ENCODE peak calls at places on chromosome 11, in eight cellular contexts. One of them, this sample, is unnamed.

GRCh38 chr11:91272089-91272488 is 952.5 kb upstream of the FAT3 start:
- DNase-seq in IMR-90: no peak
- DNase-seq in CD4-positive, CD25-positive, alpha-beta regulatory T cell: no peak
- DNase-seq in stimulated activated CD4-positive, alpha-beta T cell treated with anti-CD3 and anti-CD28 coated beads, Interleukin-4, amount 100 ng/mL, for 4 hours: no peak
- DNase-seq in NCI-H2081: no peak
- DNase-seq in GM13976: no peak
- DNase-seq in lung microvascular endothelial cell: no peak
- DNase-seq in lower leg skin: no peak
- DNase-seq in this sample: no peak

GRCh38 chr11:24132471-24132870 is 364.4 kb upstream of the LUZP2 start:
- DNase-seq in CD4-positive, CD25-positive, alpha-beta regulatory T cell: no peak
- DNase-seq in GM13976: no peak
- DNase-seq in lung microvascular endothelial cell: no peak
- DNase-seq in NCI-H2081: no peak
- DNase-seq in stimulated activated CD4-positive, alpha-beta T cell treated with anti-CD3 and anti-CD28 coated beads, Interleukin-4, amount 100 ng/mL, for 4 hours: no peak
- DNase-seq in IMR-90: no peak
- DNase-seq in lower leg skin: no peak
- DNase-seq in this sample: no peak

GRCh38 chr11:67453816-67454732 is 1.1 kb upstream of the CABP4 start:
- DNase-seq in GM13976: no peak
- DNase-seq in stimulated activated CD4-positive, alpha-beta T cell treated with anti-CD3 and anti-CD28 coated beads, Interleukin-4, amount 100 ng/mL, for 4 hours: no peak
- DNase-seq in lung microvascular endothelial cell: no peak
- DNase-seq in IMR-90: no peak
- DNase-seq in CD4-positive, CD25-positive, alpha-beta regulatory T cell: no peak
- DNase-seq in lower leg skin: no peak
- DNase-seq in NCI-H2081: no peak
- DNase-seq in this sample: no peak

GRCh38 chr11:65640483-65641207 is 2.7 kb downstream of the SIPA1 start:
- DNase-seq in stimulated activated CD4-positive, alpha-beta T cell treated with anti-CD3 and anti-CD28 coated beads, Interleukin-4, amount 100 ng/mL, for 4 hours: peak
- DNase-seq in lower leg skin: no peak
- DNase-seq in IMR-90: no peak
- DNase-seq in GM13976: peak
- DNase-seq in NCI-H2081: no peak
- DNase-seq in lung microvascular endothelial cell: peak
- DNase-seq in CD4-positive, CD25-positive, alpha-beta regulatory T cell: peak
- DNase-seq in this sample: no peak

GRCh38 chr11:131464481-131464880 is 94.1 kb downstream of the NTM start:
- DNase-seq in CD4-positive, CD25-positive, alpha-beta regulatory T cell: no peak
- DNase-seq in GM13976: no peak
- DNase-seq in IMR-90: no peak
- DNase-seq in stimulated activated CD4-positive, alpha-beta T cell treated with anti-CD3 and anti-CD28 coated beads, Interleukin-4, amount 100 ng/mL, for 4 hours: no peak
- DNase-seq in lower leg skin: no peak
- DNase-seq in lung microvascular endothelial cell: no peak
- DNase-seq in NCI-H2081: no peak
- DNase-seq in this sample: no peak

GRCh38 chr11:3162410-3163240 is 2.5 kb downstream of the OSBPL5 start:
- DNase-seq in NCI-H2081: no peak
- DNase-seq in lower leg skin: no peak
- DNase-seq in CD4-positive, CD25-positive, alpha-beta regulatory T cell: no peak
- DNase-seq in GM13976: no peak
- DNase-seq in stimulated activated CD4-positive, alpha-beta T cell treated with anti-CD3 and anti-CD28 coated beads, Interleukin-4, amount 100 ng/mL, for 4 hours: no peak
- DNase-seq in IMR-90: no peak
- DNase-seq in lung microvascular endothelial cell: no peak
- DNase-seq in this sample: no peak

GRCh38 chr11:116831790-116832349 is 2.2 kb downstream of the APOC3 start:
- DNase-seq in lung microvascular endothelial cell: no peak
- DNase-seq in lower leg skin: no peak
- DNase-seq in GM13976: no peak
- DNase-seq in NCI-H2081: no peak
- DNase-seq in CD4-positive, CD25-positive, alpha-beta regulatory T cell: no peak
- DNase-seq in IMR-90: no peak
- DNase-seq in stimulated activated CD4-positive, alpha-beta T cell treated with anti-CD3 and anti-CD28 coated beads, Interleukin-4, amount 100 ng/mL, for 4 hours: no peak
- DNase-seq in this sample: no peak

GRCh38 chr11:14443642-14444041 is 56.0 kb downstream of the COPB1 start:
- DNase-seq in lung microvascular endothelial cell: no peak
- DNase-seq in NCI-H2081: no peak
- DNase-seq in CD4-positive, CD25-positive, alpha-beta regulatory T cell: no peak
- DNase-seq in stimulated activated CD4-positive, alpha-beta T cell treated with anti-CD3 and anti-CD28 coated beads, Interleukin-4, amount 100 ng/mL, for 4 hours: no peak
- DNase-seq in IMR-90: peak
- DNase-seq in GM13976: no peak
- DNase-seq in lower leg skin: no peak
- DNase-seq in this sample: no peak

GRCh38 chr11:122138759-122139594 is 23.0 kb upstream of the BLID start:
- DNase-seq in stimulated activated CD4-positive, alpha-beta T cell treated with anti-CD3 and anti-CD28 coated beads, Interleukin-4, amount 100 ng/mL, for 4 hours: no peak
- DNase-seq in NCI-H2081: no peak
- DNase-seq in lower leg skin: no peak
- DNase-seq in IMR-90: peak
- DNase-seq in lung microvascular endothelial cell: no peak
- DNase-seq in CD4-positive, CD25-positive, alpha-beta regulatory T cell: no peak
- DNase-seq in GM13976: no peak
- DNase-seq in this sample: peak

GRCh38 chr11:84524422-84525051 is 1102.6 kb downstream of the DLG2 start:
- DNase-seq in NCI-H2081: peak
- DNase-seq in lower leg skin: no peak
- DNase-seq in CD4-positive, CD25-positive, alpha-beta regulatory T cell: no peak
- DNase-seq in lung microvascular endothelial cell: peak
- DNase-seq in GM13976: peak
- DNase-seq in stimulated activated CD4-positive, alpha-beta T cell treated with anti-CD3 and anti-CD28 coated beads, Interleukin-4, amount 100 ng/mL, for 4 hours: no peak
- DNase-seq in IMR-90: peak
- DNase-seq in this sample: no peak

GRCh38 chr11:59191899-59192298 is 20.0 kb downstream of the DTX4 start:
- DNase-seq in stimulated activated CD4-positive, alpha-beta T cell treated with anti-CD3 and anti-CD28 coated beads, Interleukin-4, amount 100 ng/mL, for 4 hours: no peak
- DNase-seq in CD4-positive, CD25-positive, alpha-beta regulatory T cell: no peak
- DNase-seq in GM13976: no peak
- DNase-seq in IMR-90: no peak
- DNase-seq in lower leg skin: no peak
- DNase-seq in lung microvascular endothelial cell: no peak
- DNase-seq in NCI-H2081: no peak
- DNase-seq in this sample: no peak

GRCh38 chr11:130583866-130584265 is 135.4 kb downstream of the ADAMTS15 start:
- DNase-seq in GM13976: no peak
- DNase-seq in lung microvascular endothelial cell: no peak
- DNase-seq in CD4-positive, CD25-positive, alpha-beta regulatory T cell: no peak
- DNase-seq in lower leg skin: no peak
- DNase-seq in NCI-H2081: no peak
- DNase-seq in IMR-90: no peak
- DNase-seq in stimulated activated CD4-positive, alpha-beta T cell treated with anti-CD3 and anti-CD28 coated beads, Interleukin-4, amount 100 ng/mL, for 4 hours: no peak
- DNase-seq in this sample: no peak

GRCh38 chr11:2512431-2513407 is 67.9 kb downstream of the KCNQ1 start:
- DNase-seq in lung microvascular endothelial cell: no peak
- DNase-seq in NCI-H2081: no peak
- DNase-seq in GM13976: no peak
- DNase-seq in IMR-90: no peak
- DNase-seq in lower leg skin: no peak
- DNase-seq in CD4-positive, CD25-positive, alpha-beta regulatory T cell: no peak
- DNase-seq in stimulated activated CD4-positive, alpha-beta T cell treated with anti-CD3 and anti-CD28 coated beads, Interleukin-4, amount 100 ng/mL, for 4 hours: no peak
- DNase-seq in this sample: no peak

GRCh38 chr11:62560566-62561103 is 13.1 kb downstream of the EEF1G start:
- DNase-seq in lung microvascular endothelial cell: peak
- DNase-seq in CD4-positive, CD25-positive, alpha-beta regulatory T cell: peak
- DNase-seq in GM13976: no peak
- DNase-seq in IMR-90: peak
- DNase-seq in stimulated activated CD4-positive, alpha-beta T cell treated with anti-CD3 and anti-CD28 coated beads, Interleukin-4, amount 100 ng/mL, for 4 hours: peak
- DNase-seq in lower leg skin: peak
- DNase-seq in NCI-H2081: peak
- DNase-seq in this sample: peak

GRCh38 chr11:102306048-102306575 is 11.2 kb upstream of the BIRC3 start:
- DNase-seq in stimulated activated CD4-positive, alpha-beta T cell treated with anti-CD3 and anti-CD28 coated beads, Interleukin-4, amount 100 ng/mL, for 4 hours: no peak
- DNase-seq in lower leg skin: peak
- DNase-seq in lung microvascular endothelial cell: no peak
- DNase-seq in IMR-90: no peak
- DNase-seq in CD4-positive, CD25-positive, alpha-beta regulatory T cell: peak
- DNase-seq in GM13976: no peak
- DNase-seq in NCI-H2081: peak
- DNase-seq in this sample: no peak

GRCh38 chr11:15897211-15897960 is 459.0 kb downstream of the SOX6 start:
- DNase-seq in CD4-positive, CD25-positive, alpha-beta regulatory T cell: no peak
- DNase-seq in stimulated activated CD4-positive, alpha-beta T cell treated with anti-CD3 and anti-CD28 coated beads, Interleukin-4, amount 100 ng/mL, for 4 hours: no peak
- DNase-seq in NCI-H2081: no peak
- DNase-seq in lung microvascular endothelial cell: no peak
- DNase-seq in GM13976: no peak
- DNase-seq in IMR-90: peak
- DNase-seq in lower leg skin: no peak
- DNase-seq in this sample: no peak

GRCh38 chr11:47276923-47277322 is 7.0 kb downstream of the MADD start:
- DNase-seq in lung microvascular endothelial cell: no peak
- DNase-seq in stimulated activated CD4-positive, alpha-beta T cell treated with anti-CD3 and anti-CD28 coated beads, Interleukin-4, amount 100 ng/mL, for 4 hours: no peak
- DNase-seq in IMR-90: no peak
- DNase-seq in GM13976: no peak
- DNase-seq in lower leg skin: no peak
- DNase-seq in NCI-H2081: no peak
- DNase-seq in CD4-positive, CD25-positive, alpha-beta regulatory T cell: no peak
- DNase-seq in this sample: no peak

GRCh38 chr11:99693941-99694492 is 673.3 kb downstream of the CNTN5 start:
- DNase-seq in stimulated activated CD4-positive, alpha-beta T cell treated with anti-CD3 and anti-CD28 coated beads, Interleukin-4, amount 100 ng/mL, for 4 hours: no peak
- DNase-seq in IMR-90: peak
- DNase-seq in GM13976: no peak
- DNase-seq in NCI-H2081: no peak
- DNase-seq in lung microvascular endothelial cell: no peak
- DNase-seq in CD4-positive, CD25-positive, alpha-beta regulatory T cell: no peak
- DNase-seq in lower leg skin: no peak
- DNase-seq in this sample: no peak

GRCh38 chr11:2206291-2206690 is 34.7 kb upstream of the TH start:
- DNase-seq in stimulated activated CD4-positive, alpha-beta T cell treated with anti-CD3 and anti-CD28 coated beads, Interleukin-4, amount 100 ng/mL, for 4 hours: no peak
- DNase-seq in CD4-positive, CD25-positive, alpha-beta regulatory T cell: no peak
- DNase-seq in NCI-H2081: no peak
- DNase-seq in GM13976: no peak
- DNase-seq in lung microvascular endothelial cell: no peak
- DNase-seq in lower leg skin: peak
- DNase-seq in IMR-90: no peak
- DNase-seq in this sample: no peak

GRCh38 chr11:118900535-118901384 is 17.1 kb downstream of the CXCR5 start:
- DNase-seq in lower leg skin: no peak
- DNase-seq in IMR-90: no peak
- DNase-seq in lung microvascular endothelial cell: no peak
- DNase-seq in stimulated activated CD4-positive, alpha-beta T cell treated with anti-CD3 and anti-CD28 coated beads, Interleukin-4, amount 100 ng/mL, for 4 hours: no peak
- DNase-seq in NCI-H2081: no peak
- DNase-seq in GM13976: no peak
- DNase-seq in CD4-positive, CD25-positive, alpha-beta regulatory T cell: no peak
- DNase-seq in this sample: no peak

GRCh38 chr11:80074837-80075236 is 634.0 kb upstream of the TENM4 start:
- DNase-seq in NCI-H2081: no peak
- DNase-seq in lower leg skin: no peak
- DNase-seq in GM13976: no peak
- DNase-seq in IMR-90: no peak
- DNase-seq in CD4-positive, CD25-positive, alpha-beta regulatory T cell: no peak
- DNase-seq in lung microvascular endothelial cell: no peak
- DNase-seq in stimulated activated CD4-positive, alpha-beta T cell treated with anti-CD3 and anti-CD28 coated beads, Interleukin-4, amount 100 ng/mL, for 4 hours: no peak
- DNase-seq in this sample: no peak

GRCh38 chr11:10326080-10326964 is 21.4 kb downstream of the ADM start:
- DNase-seq in stimulated activated CD4-positive, alpha-beta T cell treated with anti-CD3 and anti-CD28 coated beads, Interleukin-4, amount 100 ng/mL, for 4 hours: no peak
- DNase-seq in lung microvascular endothelial cell: peak
- DNase-seq in GM13976: no peak
- DNase-seq in IMR-90: no peak
- DNase-seq in lower leg skin: no peak
- DNase-seq in NCI-H2081: no peak
- DNase-seq in CD4-positive, CD25-positive, alpha-beta regulatory T cell: no peak
- DNase-seq in this sample: peak

GRCh38 chr11:66192181-66192888 is 76.1 kb upstream of the RAB1B start:
- DNase-seq in CD4-positive, CD25-positive, alpha-beta regulatory T cell: no peak
- DNase-seq in NCI-H2081: no peak
- DNase-seq in stimulated activated CD4-positive, alpha-beta T cell treated with anti-CD3 and anti-CD28 coated beads, Interleukin-4, amount 100 ng/mL, for 4 hours: no peak
- DNase-seq in GM13976: no peak
- DNase-seq in lower leg skin: no peak
- DNase-seq in lung microvascular endothelial cell: no peak
- DNase-seq in IMR-90: no peak
- DNase-seq in this sample: no peak